ENCODE peak calls at places on chromosomes 6 and 20, in six cellular contexts. One of them, this sample, is unnamed.
A peak's percentile ranks its signal among the peaks of the same experiment; 100 is the strongest.

GRCh38 chr6:130755368-130756034 is 71.7 kb upstream of the SMLR1 start:
- DNase-seq in glutamatergic neuron: no peak
- DNase-seq in dorsolateral prefrontal cortex: no peak
- DNase-seq in left lung: no peak
- DNase-seq in GM13976: no peak
- DNase-seq in RWPE1: no peak
- DNase-seq in this sample: no peak

GRCh38 chr20:53829086-53829703 is 235.6 kb upstream of the ZNF217 start:
- DNase-seq in GM13976: no peak
- DNase-seq in glutamatergic neuron: no peak
- DNase-seq in RWPE1: peak; percentile 97
- DNase-seq in left lung: no peak
- DNase-seq in dorsolateral prefrontal cortex: no peak
- DNase-seq in this sample: peak; percentile 52

GRCh38 chr6:72946766-72947165 is 278.5 kb downstream of the KHDC1L start:
- DNase-seq in glutamatergic neuron: no peak
- DNase-seq in RWPE1: no peak
- DNase-seq in dorsolateral prefrontal cortex: no peak
- DNase-seq in left lung: no peak
- DNase-seq in GM13976: no peak
- DNase-seq in this sample: no peak

GRCh38 chr20:50541606-50542041 is 31.4 kb downstream of the PTPN1 start:
- DNase-seq in dorsolateral prefrontal cortex: no peak
- DNase-seq in left lung: no peak
- DNase-seq in glutamatergic neuron: no peak
- DNase-seq in GM13976: no peak
- DNase-seq in RWPE1: no peak
- DNase-seq in this sample: no peak

GRCh38 chr6:75409928-75410327 is 83.7 kb downstream of the FILIP1 start:
- DNase-seq in dorsolateral prefrontal cortex: no peak
- DNase-seq in left lung: no peak
- DNase-seq in GM13976: no peak
- DNase-seq in RWPE1: no peak
- DNase-seq in glutamatergic neuron: no peak
- DNase-seq in this sample: no peak

GRCh38 chr6:82022614-82023102 is 224.9 kb downstream of the IBTK start:
- DNase-seq in left lung: no peak
- DNase-seq in RWPE1: peak; percentile 53
- DNase-seq in GM13976: no peak
- DNase-seq in glutamatergic neuron: no peak
- DNase-seq in dorsolateral prefrontal cortex: no peak
- DNase-seq in this sample: no peak

GRCh38 chr6:52227495-52227894 is 16.8 kb downstream of the IL17F start:
- DNase-seq in glutamatergic neuron: no peak
- DNase-seq in dorsolateral prefrontal cortex: no peak
- DNase-seq in left lung: no peak
- DNase-seq in GM13976: peak; percentile 81
- DNase-seq in RWPE1: no peak
- DNase-seq in this sample: no peak

GRCh38 chr20:23156170-23156841 is 70.2 kb upstream of the CD93 start:
- DNase-seq in GM13976: no peak
- DNase-seq in dorsolateral prefrontal cortex: no peak
- DNase-seq in glutamatergic neuron: no peak
- DNase-seq in left lung: no peak
- DNase-seq in RWPE1: peak; percentile 70
- DNase-seq in this sample: peak; percentile 98

GRCh38 chr6:135173989-135174484 is 7.1 kb upstream of the MYB start:
- DNase-seq in GM13976: no peak
- DNase-seq in dorsolateral prefrontal cortex: no peak
- DNase-seq in left lung: no peak
- DNase-seq in RWPE1: no peak
- DNase-seq in glutamatergic neuron: no peak
- DNase-seq in this sample: no peak

GRCh38 chr6:155955038-155955437 is 499.4 kb upstream of the NOX3 start:
- DNase-seq in glutamatergic neuron: no peak
- DNase-seq in dorsolateral prefrontal cortex: no peak
- DNase-seq in left lung: no peak
- DNase-seq in RWPE1: no peak
- DNase-seq in GM13976: no peak
- DNase-seq in this sample: no peak

GRCh38 chr6:25882066-25882496 is 8.0 kb upstream of the SLC17A3 start:
- DNase-seq in left lung: peak; percentile 83
- DNase-seq in GM13976: peak; percentile 22
- DNase-seq in RWPE1: no peak
- DNase-seq in dorsolateral prefrontal cortex: peak; percentile 38
- DNase-seq in glutamatergic neuron: peak; percentile 13
- DNase-seq in this sample: no peak

GRCh38 chr20:47897461-47897860 is 112.2 kb upstream of the SULF2 start:
- DNase-seq in GM13976: no peak
- DNase-seq in glutamatergic neuron: no peak
- DNase-seq in left lung: no peak
- DNase-seq in RWPE1: no peak
- DNase-seq in dorsolateral prefrontal cortex: no peak
- DNase-seq in this sample: no peak

GRCh38 chr6:16244869-16245451 is 6.6 kb downstream of the GMPR start:
- DNase-seq in glutamatergic neuron: no peak
- DNase-seq in RWPE1: peak; percentile 34
- DNase-seq in dorsolateral prefrontal cortex: no peak
- DNase-seq in GM13976: no peak
- DNase-seq in left lung: no peak
- DNase-seq in this sample: no peak

GRCh38 chr6:108665495-108666196 is 104.9 kb downstream of the FOXO3 start:
- DNase-seq in RWPE1: no peak
- DNase-seq in dorsolateral prefrontal cortex: no peak
- DNase-seq in left lung: no peak
- DNase-seq in glutamatergic neuron: no peak
- DNase-seq in GM13976: no peak
- DNase-seq in this sample: no peak

DNA sequence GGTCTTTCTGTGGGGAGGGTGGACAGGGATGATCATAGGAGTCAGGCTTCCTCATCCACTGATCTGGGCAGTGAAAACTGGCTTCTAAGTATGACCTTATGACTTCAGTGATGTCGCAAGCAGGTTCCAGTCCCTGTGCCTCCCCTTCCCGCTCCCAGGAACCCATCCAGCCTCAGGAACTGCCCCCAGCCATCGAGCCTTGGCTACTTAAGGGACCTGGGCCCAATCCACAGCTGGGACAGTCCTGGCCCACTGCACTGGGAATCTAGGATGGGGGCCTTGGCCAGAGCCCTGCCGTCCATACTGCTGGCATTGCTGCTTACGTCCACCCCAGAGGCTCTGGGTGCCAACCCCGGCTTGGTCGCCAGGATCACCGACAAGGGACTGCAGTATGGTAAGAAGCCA is at the start of gene LBP:
- DNase-seq in GM13976: no peak
- DNase-seq in dorsolateral prefrontal cortex: no peak
- DNase-seq in left lung: no peak
- DNase-seq in glutamatergic neuron: no peak
- DNase-seq in RWPE1: no peak
- DNase-seq in this sample: no peak
- TF ChIP-seq CTCF in GM13976: no peak
- TF ChIP-seq CTCF in dorsolateral prefrontal cortex: no peak
- TF ChIP-seq CTCF in left lung: no peak
- TF ChIP-seq CTCF in glutamatergic neuron: no peak
- TF ChIP-seq CTCF in RWPE1: no peak
- TF ChIP-seq CTCF in this sample: no peak

GRCh38 chr20:25540273-25540672 is 45.1 kb downstream of the NINL start:
- DNase-seq in RWPE1: peak; percentile 38
- DNase-seq in left lung: no peak
- DNase-seq in GM13976: no peak
- DNase-seq in glutamatergic neuron: peak; percentile 37
- DNase-seq in dorsolateral prefrontal cortex: no peak
- DNase-seq in this sample: no peak

GRCh38 chr20:25541676-25542075 is 43.7 kb downstream of the NINL start:
- DNase-seq in left lung: no peak
- DNase-seq in GM13976: no peak
- DNase-seq in glutamatergic neuron: no peak
- DNase-seq in RWPE1: no peak
- DNase-seq in dorsolateral prefrontal cortex: no peak
- DNase-seq in this sample: no peak

GRCh38 chr20:25538838-25539665 is 46.3 kb downstream of the NINL start:
- DNase-seq in left lung: no peak
- DNase-seq in glutamatergic neuron: no peak
- DNase-seq in RWPE1: no peak
- DNase-seq in dorsolateral prefrontal cortex: no peak
- DNase-seq in GM13976: no peak
- DNase-seq in this sample: no peak

GRCh38 chr20:25537890-25538289 is 47.4 kb downstream of the NINL start:
- DNase-seq in left lung: no peak
- DNase-seq in glutamatergic neuron: no peak
- DNase-seq in GM13976: no peak
- DNase-seq in RWPE1: no peak
- DNase-seq in dorsolateral prefrontal cortex: no peak
- DNase-seq in this sample: no peak

DNA sequence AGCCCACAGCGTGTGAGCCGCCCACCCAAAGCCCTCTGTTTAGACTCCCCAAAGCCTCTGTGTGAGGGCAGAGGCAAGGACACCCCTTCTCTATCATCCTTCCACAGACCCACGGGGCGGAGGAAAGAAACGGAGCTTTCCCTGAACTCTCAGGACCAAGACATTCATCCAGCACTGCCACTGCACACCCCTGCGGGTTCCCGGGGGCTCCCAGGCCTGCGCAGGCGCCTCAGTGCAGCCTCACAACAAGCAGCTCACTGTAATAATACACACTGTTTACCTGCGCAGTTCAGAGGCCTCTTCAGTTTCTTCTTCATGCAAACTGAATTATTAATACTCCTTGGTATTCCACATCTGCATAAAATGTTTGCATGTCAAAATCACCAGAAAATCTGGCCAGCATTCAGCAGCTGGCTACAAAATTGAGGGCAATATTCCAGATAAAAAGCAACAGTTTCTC is 45.6 kb downstream of the NINL start:
- DNase-seq in RWPE1: no peak
- DNase-seq in GM13976: no peak
- DNase-seq in dorsolateral prefrontal cortex: no peak
- DNase-seq in glutamatergic neuron: no peak
- DNase-seq in left lung: no peak
- DNase-seq in this sample: no peak
- TF ChIP-seq CTCF in RWPE1: no peak
- TF ChIP-seq CTCF in GM13976: no peak
- TF ChIP-seq CTCF in dorsolateral prefrontal cortex: no peak
- TF ChIP-seq CTCF in glutamatergic neuron: no peak
- TF ChIP-seq CTCF in left lung: no peak
- TF ChIP-seq CTCF in this sample: no peak

GRCh38 chr6:71288228-71289038 is at the start of gene OGFRL1:
- DNase-seq in glutamatergic neuron: peak; percentile 81
- DNase-seq in left lung: peak; percentile 97
- DNase-seq in dorsolateral prefrontal cortex: peak; percentile 79
- DNase-seq in GM13976: peak; percentile 87
- DNase-seq in RWPE1: peak; percentile 80
- DNase-seq in this sample: peak; percentile 62
- TF ChIP-seq CTCF in glutamatergic neuron: no peak
- TF ChIP-seq CTCF in left lung: no peak
- TF ChIP-seq CTCF in dorsolateral prefrontal cortex: peak; percentile 22
- TF ChIP-seq CTCF in GM13976: peak; percentile 26
- TF ChIP-seq CTCF in RWPE1: peak; percentile 67
- TF ChIP-seq CTCF in this sample: no peak

GRCh38 chr20:36031806-36032205 is 63.4 kb downstream of the CNBD2 start:
- DNase-seq in glutamatergic neuron: no peak
- DNase-seq in GM13976: no peak
- DNase-seq in RWPE1: no peak
- DNase-seq in left lung: no peak
- DNase-seq in dorsolateral prefrontal cortex: no peak
- DNase-seq in this sample: no peak

GRCh38 chr20:36034875-36035274 is 66.5 kb downstream of the CNBD2 start:
- DNase-seq in GM13976: no peak
- DNase-seq in glutamatergic neuron: no peak
- DNase-seq in left lung: no peak
- DNase-seq in RWPE1: no peak
- DNase-seq in dorsolateral prefrontal cortex: no peak
- DNase-seq in this sample: no peak

GRCh38 chr20:36040571-36040970 is 72.2 kb downstream of the CNBD2 start:
- DNase-seq in GM13976: no peak
- DNase-seq in glutamatergic neuron: no peak
- DNase-seq in dorsolateral prefrontal cortex: no peak
- DNase-seq in RWPE1: no peak
- DNase-seq in left lung: no peak
- DNase-seq in this sample: no peak

GRCh38 chr20:36036688-36037087 is 68.3 kb downstream of the CNBD2 start:
- DNase-seq in left lung: no peak
- DNase-seq in glutamatergic neuron: no peak
- DNase-seq in GM13976: no peak
- DNase-seq in dorsolateral prefrontal cortex: no peak
- DNase-seq in RWPE1: no peak
- DNase-seq in this sample: no peak

DNA sequence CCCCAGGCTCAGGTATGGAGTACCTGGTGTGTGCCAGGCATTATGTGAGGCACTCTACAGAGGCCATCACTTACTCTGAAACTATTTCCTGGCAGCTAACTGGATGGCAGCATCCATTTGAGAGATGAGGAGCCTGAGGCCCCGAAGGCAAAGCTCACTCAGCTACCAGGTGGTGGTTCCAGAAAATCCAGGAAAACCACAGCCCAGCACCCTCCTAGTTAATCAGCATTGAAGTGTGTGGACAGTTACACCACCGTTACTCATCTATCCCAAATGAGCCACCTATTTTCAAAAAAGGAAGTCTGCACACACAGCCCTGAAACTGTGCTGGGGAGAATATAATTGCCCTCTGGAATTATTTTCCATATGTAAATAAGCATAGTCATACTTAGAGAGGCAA is 67.3 kb downstream of the CNBD2 start:
- DNase-seq in glutamatergic neuron: no peak
- DNase-seq in GM13976: no peak
- DNase-seq in left lung: no peak
- DNase-seq in dorsolateral prefrontal cortex: no peak
- DNase-seq in RWPE1: peak; percentile 97
- DNase-seq in this sample: no peak
- TF ChIP-seq CTCF in glutamatergic neuron: no peak
- TF ChIP-seq CTCF in GM13976: no peak
- TF ChIP-seq CTCF in left lung: no peak
- TF ChIP-seq CTCF in dorsolateral prefrontal cortex: no peak
- TF ChIP-seq CTCF in RWPE1: no peak
- TF ChIP-seq CTCF in this sample: no peak